ENCODE peak calls at places on chromosomes 7 and 10, in ten cellular contexts. X is sigmoid colon, J is mammary epithelial cell, W is transverse colon, Q is heart left ventricle, K is suprapubic skin, O is spleen, Z is breast epithelium, Y is fibroblast of lung, N is tibial nerve. F is an unnamed sample.

GRCh38 chr7:94510582-94511456 is 1.2 kb downstream of the CASD1 start:
- DNase-seq in X (no peak), J (peak; percentile 20), W (no peak), Q (peak; percentile 27), K (no peak), O (no peak), Z (no peak), Y (peak; percentile 27), N (peak; percentile 24), F (peak; percentile 16)

GRCh38 chr7:2582006-2582735 is 23.4 kb downstream of the IQCE start:
- DNase-seq in X (no peak), J (no peak), W (no peak), Q (no peak), K (no peak), O (no peak), Z (no peak), Y (no peak), N (no peak), F (no peak)

GRCh38 chr7:95897557-95898183 is 125.3 kb downstream of the DYNC1I1 start:
- DNase-seq in X (no peak), J (no peak), W (no peak), Q (no peak), K (no peak), O (no peak), Z (no peak), Y (no peak), N (no peak), F (no peak)

GRCh38 chr7:142420554-142421362 is 162.9 kb upstream of the PRSS58 start:
- DNase-seq in X (no peak), J (peak; percentile 14), W (peak; percentile 13), Q (no peak), K (no peak), O (no peak), Z (no peak), Y (peak; percentile 28), N (no peak), F (peak; percentile 40)

GRCh38 chr7:25857376-25858067 is 294.5 kb upstream of the NFE2L3 start:
- DNase-seq in X (peak; percentile 75), J (peak; percentile 17), W (peak; percentile 82), Q (no peak), K (peak; percentile 87), O (no peak), Z (no peak), Y (no peak), N (no peak), F (peak; percentile 90)

GRCh38 chr7:52696183-52696582 is 339.2 kb upstream of the POM121L12 start:
- DNase-seq in X (no peak), J (no peak), W (no peak), Q (no peak), K (no peak), O (no peak), Z (no peak), Y (peak; percentile 77), N (no peak), F (no peak)

GRCh38 chr7:16811555-16811954 is 6.8 kb upstream of the AGR2 start:
- DNase-seq in X (no peak), J (peak; percentile 20), W (no peak), Q (no peak), K (no peak), O (no peak), Z (no peak), Y (peak; percentile 82), N (no peak), F (peak; percentile 28)

GRCh38 chr10:49610735-49611165 is 640 bp downstream of the SLC18A3 start:
- DNase-seq in X (peak; percentile 22), J (no peak), W (no peak), Q (no peak), K (peak; percentile 33), O (peak; percentile 69), Z (peak; percentile 20), Y (no peak), N (no peak), F (no peak)

GRCh38 chr7:444606-445005 is 75.0 kb downstream of the PDGFA start:
- DNase-seq in X (no peak), J (no peak), W (no peak), Q (no peak), K (no peak), O (no peak), Z (no peak), Y (no peak), N (no peak), F (no peak)

GRCh38 chr10:14953452-14954000 is 370 bp downstream of the DCLRE1C start:
- DNase-seq in X (peak; percentile 77), J (peak; percentile 60), W (peak; percentile 61), Q (peak; percentile 49), K (no peak), O (peak; percentile 94), Z (no peak), Y (peak; percentile 73), N (peak; percentile 28), F (peak; percentile 76)

GRCh38 chr10:14949291-14949690 is 4.6 kb downstream of the DCLRE1C start:
- DNase-seq in X (no peak), J (no peak), W (no peak), Q (no peak), K (no peak), O (no peak), Z (no peak), Y (no peak), N (no peak), F (no peak)

GRCh38 chr10:14954934-14955333 is 1.0 kb upstream of the DCLRE1C start:
- DNase-seq in X (no peak), J (no peak), W (no peak), Q (no peak), K (no peak), O (peak; percentile 79), Z (no peak), Y (no peak), N (no peak), F (no peak)

GRCh38 chr10:14954001-14954770 is at the start of gene DCLRE1C:
- DNase-seq in X (peak; percentile 95), J (peak; percentile 96), W (peak; percentile 96), Q (peak; percentile 90), K (peak; percentile 94), O (peak; percentile 96), Z (peak; percentile 88), Y (peak; percentile 91), N (peak; percentile 82), F (peak; percentile 93)

DNA sequence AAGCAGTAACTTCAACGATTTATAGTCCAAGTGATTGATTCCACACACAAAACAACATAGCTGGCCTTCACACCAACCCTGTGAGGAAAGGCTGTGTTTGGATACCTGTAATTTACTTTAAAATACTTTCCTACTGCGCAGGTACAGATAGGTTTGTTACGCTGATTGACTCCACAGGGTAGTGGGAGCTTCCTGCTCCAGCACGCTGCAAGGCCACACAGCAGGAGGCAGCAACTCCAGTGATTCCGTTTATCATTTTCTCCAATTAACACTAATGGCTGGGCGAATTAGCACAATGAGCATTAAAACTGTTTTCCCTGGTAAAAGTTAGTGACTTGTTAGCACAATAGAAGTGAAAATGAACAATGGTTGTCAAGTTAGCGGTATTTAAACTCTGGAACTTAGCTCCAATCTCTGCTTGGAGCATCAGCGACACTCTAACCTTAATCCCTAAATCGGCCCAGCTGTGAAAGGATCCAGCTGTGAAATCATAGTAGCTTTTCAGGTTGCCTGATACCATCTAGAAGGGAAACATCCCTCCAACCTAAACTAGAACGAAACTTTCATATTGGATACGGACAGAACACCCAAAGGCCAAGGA is 945 bp downstream of the DCLRE1C start:
- DNase-seq in X (no peak), J (no peak), W (no peak), Q (no peak), K (no peak), O (no peak), Z (no peak), Y (peak; percentile 21), N (no peak), F (no peak)
- H3K4me3 ChIP-seq in X (peak overlapping the region; percentile 65), J (peak overlapping the region; percentile 63), W (peak overlapping the region; percentile 59), Q (peak overlapping the region; percentile 77), K (peak overlapping the region; percentile 76), O (peak overlapping the region; percentile 87), Z (peak overlapping the region; percentile 70), Y (peak overlapping the region; percentile 81), N (peak overlapping the region; percentile 55), F (peak overlapping the region; percentile 78)

DNA sequence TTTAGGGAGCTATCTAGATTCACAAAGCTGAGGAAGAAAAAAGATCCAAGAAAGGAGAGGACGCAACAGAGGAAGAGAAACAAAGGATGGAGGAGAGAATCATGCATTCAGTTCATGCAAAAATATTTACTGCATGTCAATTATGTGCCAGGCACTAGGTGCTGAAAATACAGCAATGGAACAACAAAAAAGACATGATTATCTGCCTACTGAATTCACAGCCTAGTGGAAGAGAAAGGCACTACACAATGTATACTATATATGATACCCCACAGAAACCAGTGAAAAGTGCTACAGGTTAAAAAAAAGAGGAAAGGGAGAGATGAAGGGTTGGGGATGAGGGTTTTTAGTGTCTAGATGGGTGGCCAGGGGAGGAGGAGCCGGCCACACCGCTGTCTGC is 520.4 kb upstream of the CELF2 start:
- DNase-seq in X (no peak), J (no peak), W (no peak), Q (no peak), K (no peak), O (no peak), Z (no peak), Y (no peak), N (no peak), F (no peak)
- TF ChIP-seq CTCF in X (no peak), J (no peak), W (no peak), Q (no peak), K (no peak), O (no peak), Z (no peak), Y (peak; percentile 11), N (no peak), F (peak; percentile 6)

DNA sequence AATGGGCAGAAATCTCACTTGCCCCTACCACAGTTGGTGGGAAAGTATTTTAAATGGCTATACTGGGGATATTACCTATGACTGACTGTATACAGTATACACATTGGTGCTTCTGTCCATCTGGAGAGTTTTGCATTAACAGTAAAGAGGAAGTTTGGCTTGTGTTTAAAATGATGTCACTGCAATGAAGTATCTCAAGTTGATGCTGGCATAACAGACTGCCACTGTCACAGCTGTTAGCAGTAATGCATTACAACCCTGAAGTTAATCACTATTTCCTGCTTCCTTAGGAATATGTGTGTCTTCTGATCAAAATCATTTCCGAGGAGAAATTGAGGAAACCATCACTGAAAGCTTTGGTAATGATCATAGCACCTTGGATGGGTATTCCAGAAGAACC is 1.9 kb downstream of the DKK1 start:
- DNase-seq in X (no peak), J (no peak), W (no peak), Q (no peak), K (no peak), O (no peak), Z (no peak), Y (peak; percentile 36), N (no peak), F (peak; percentile 35)
- H3K4me3 ChIP-seq in X (no peak overlapping the region), J (peak overlapping the region; percentile 62), W (no peak overlapping the region), Q (no peak overlapping the region), K (peak overlapping the region; percentile 52), O (no peak overlapping the region), Z (no peak overlapping the region), Y (peak overlapping the region; percentile 95), N (no peak overlapping the region), F (peak overlapping the region; percentile 73)

GRCh38 chr7:131532570-131533091 is 23.8 kb downstream of the PODXL start:
- DNase-seq in X (peak; percentile 57), J (no peak), W (no peak), Q (no peak), K (no peak), O (peak; percentile 44), Z (no peak), Y (no peak), N (no peak), F (no peak)
- TF ChIP-seq CTCF in X (no peak), J (no peak), W (no peak), Q (no peak), K (no peak), O (no peak), Z (no peak), Y (no peak), N (no peak), F (no peak)

GRCh38 chr10:31707578-31708411 is 220.8 kb downstream of the ARHGAP12 start:
- DNase-seq in X (peak; percentile 80), J (peak; percentile 32), W (peak; percentile 40), Q (peak; percentile 85), K (no peak), O (no peak), Z (no peak), Y (peak; percentile 81), N (peak; percentile 46), F (peak; percentile 79)
- H3K4me3 ChIP-seq in X (no peak overlapping the region), J (no peak overlapping the region), W (no peak overlapping the region), Q (peak overlapping the region; percentile 41), K (peak overlapping the region; percentile 5), O (peak overlapping the region; percentile 41), Z (no peak overlapping the region), Y (no peak overlapping the region), N (no peak overlapping the region), F (no peak overlapping the region)